ENCODE peak calls at places on chromosomes 5 and 9, in eight cellular contexts. One of them, this sample, is unnamed.

GRCh38 chr9:82024931-82025330 is 36.4 kb downstream of the SPATA31D1 start:
- DNase-seq in sigmoid colon: no peak
- DNase-seq in lung: no peak
- DNase-seq in Caco-2: no peak
- DNase-seq in fibroblast of lung: peak; percentile 68
- DNase-seq in upper lobe of left lung: no peak
- DNase-seq in esophagus squamous epithelium: no peak
- DNase-seq in HCT116: no peak
- DNase-seq in this sample: no peak

GRCh38 chr5:124343451-124343867 is 403.0 kb downstream of the ZNF608 start:
- DNase-seq in sigmoid colon: no peak
- DNase-seq in lung: no peak
- DNase-seq in Caco-2: no peak
- DNase-seq in fibroblast of lung: peak; percentile 99
- DNase-seq in upper lobe of left lung: no peak
- DNase-seq in esophagus squamous epithelium: no peak
- DNase-seq in HCT116: no peak
- DNase-seq in this sample: no peak

GRCh38 chr5:6594066-6594465 is 38.8 kb downstream of the NSUN2 start:
- DNase-seq in sigmoid colon: no peak
- DNase-seq in lung: no peak
- DNase-seq in Caco-2: no peak
- DNase-seq in fibroblast of lung: no peak
- DNase-seq in upper lobe of left lung: no peak
- DNase-seq in esophagus squamous epithelium: no peak
- DNase-seq in HCT116: no peak
- DNase-seq in this sample: no peak

GRCh38 chr5:74167206-74167929 is 473.2 kb downstream of the ENC1 start:
- DNase-seq in sigmoid colon: no peak
- DNase-seq in lung: no peak
- DNase-seq in Caco-2: no peak
- DNase-seq in fibroblast of lung: peak; percentile 95
- DNase-seq in upper lobe of left lung: no peak
- DNase-seq in esophagus squamous epithelium: no peak
- DNase-seq in HCT116: no peak
- DNase-seq in this sample: no peak

GRCh38 chr5:168852329-168852728 is 273.2 kb upstream of the PANK3 start:
- DNase-seq in sigmoid colon: no peak
- DNase-seq in lung: no peak
- DNase-seq in Caco-2: no peak
- DNase-seq in fibroblast of lung: no peak
- DNase-seq in upper lobe of left lung: no peak
- DNase-seq in esophagus squamous epithelium: no peak
- DNase-seq in HCT116: no peak
- DNase-seq in this sample: no peak

GRCh38 chr5:19853616-19854240 is 134.3 kb downstream of the CDH18 start:
- DNase-seq in sigmoid colon: no peak
- DNase-seq in lung: no peak
- DNase-seq in Caco-2: no peak
- DNase-seq in fibroblast of lung: peak; percentile 94
- DNase-seq in upper lobe of left lung: no peak
- DNase-seq in esophagus squamous epithelium: no peak
- DNase-seq in HCT116: no peak
- DNase-seq in this sample: no peak

GRCh38 chr9:128494108-128494742 is 10.3 kb upstream of the GLE1 start:
- DNase-seq in sigmoid colon: peak; percentile 74
- DNase-seq in lung: peak; percentile 40
- DNase-seq in Caco-2: no peak
- DNase-seq in fibroblast of lung: no peak
- DNase-seq in upper lobe of left lung: no peak
- DNase-seq in esophagus squamous epithelium: no peak
- DNase-seq in HCT116: no peak
- DNase-seq in this sample: no peak

GRCh38 chr5:80406980-80407734 is 707 bp upstream of the ZFYVE16 start:
- DNase-seq in sigmoid colon: peak; percentile 75
- DNase-seq in lung: no peak
- DNase-seq in Caco-2: peak; percentile 15
- DNase-seq in fibroblast of lung: no peak
- DNase-seq in upper lobe of left lung: peak; percentile 46
- DNase-seq in esophagus squamous epithelium: no peak
- DNase-seq in HCT116: no peak
- DNase-seq in this sample: no peak

GRCh38 chr5:74575741-74576538 is 64.6 kb downstream of the ENC1 start:
- DNase-seq in sigmoid colon: no peak
- DNase-seq in lung: no peak
- DNase-seq in Caco-2: no peak
- DNase-seq in fibroblast of lung: peak; percentile 94
- DNase-seq in upper lobe of left lung: no peak
- DNase-seq in esophagus squamous epithelium: no peak
- DNase-seq in HCT116: no peak
- DNase-seq in this sample: peak; percentile 17

GRCh38 chr5:165630211-165630866 is 2124.9 kb downstream of the MAT2B start:
- DNase-seq in sigmoid colon: peak; percentile 64
- DNase-seq in lung: no peak
- DNase-seq in Caco-2: peak; percentile 63
- DNase-seq in fibroblast of lung: peak; percentile 53
- DNase-seq in upper lobe of left lung: no peak
- DNase-seq in esophagus squamous epithelium: no peak
- DNase-seq in HCT116: no peak
- DNase-seq in this sample: peak; percentile 31

GRCh38 chr5:13976867-13977479 is 32.5 kb upstream of the DNAH5 start:
- DNase-seq in sigmoid colon: no peak
- DNase-seq in lung: no peak
- DNase-seq in Caco-2: peak; percentile 48
- DNase-seq in fibroblast of lung: peak; percentile 60
- DNase-seq in upper lobe of left lung: no peak
- DNase-seq in esophagus squamous epithelium: no peak
- DNase-seq in HCT116: peak; percentile 26
- DNase-seq in this sample: peak; percentile 62

GRCh38 chr5:143979044-143979690 is 167.2 kb downstream of the HMHB1 start:
- DNase-seq in sigmoid colon: no peak
- DNase-seq in lung: no peak
- DNase-seq in Caco-2: no peak
- DNase-seq in fibroblast of lung: peak; percentile 5
- DNase-seq in upper lobe of left lung: no peak
- DNase-seq in esophagus squamous epithelium: no peak
- DNase-seq in HCT116: no peak
- DNase-seq in this sample: no peak

GRCh38 chr5:148733601-148734438 is 79.5 kb upstream of the HTR4 start:
- DNase-seq in sigmoid colon: peak; percentile 87
- DNase-seq in lung: peak; percentile 85
- DNase-seq in Caco-2: peak; percentile 73
- DNase-seq in fibroblast of lung: peak; percentile 74
- DNase-seq in upper lobe of left lung: no peak
- DNase-seq in esophagus squamous epithelium: peak; percentile 17
- DNase-seq in HCT116: peak; percentile 78
- DNase-seq in this sample: peak; percentile 63

GRCh38 chr9:135683401-135684034 is 15.8 kb downstream of the SOHLH1 start:
- DNase-seq in sigmoid colon: no peak
- DNase-seq in lung: no peak
- DNase-seq in Caco-2: no peak
- DNase-seq in fibroblast of lung: no peak
- DNase-seq in upper lobe of left lung: peak; percentile 45
- DNase-seq in esophagus squamous epithelium: no peak
- DNase-seq in HCT116: no peak
- DNase-seq in this sample: no peak

GRCh38 chr9:134386951-134387831 is 60.9 kb downstream of the RXRA start:
- DNase-seq in sigmoid colon: peak; percentile 95
- DNase-seq in lung: no peak
- DNase-seq in Caco-2: no peak
- DNase-seq in fibroblast of lung: no peak
- DNase-seq in upper lobe of left lung: no peak
- DNase-seq in esophagus squamous epithelium: no peak
- DNase-seq in HCT116: no peak
- DNase-seq in this sample: no peak

GRCh38 chr9:100575765-100576368 is 2.0 kb upstream of the CAVIN4 start:
- DNase-seq in sigmoid colon: no peak
- DNase-seq in lung: no peak
- DNase-seq in Caco-2: no peak
- DNase-seq in fibroblast of lung: peak; percentile 93
- DNase-seq in upper lobe of left lung: no peak
- DNase-seq in esophagus squamous epithelium: no peak
- DNase-seq in HCT116: no peak
- DNase-seq in this sample: peak; percentile 51

GRCh38 chr5:112711436-112711835 is 26.2 kb upstream of the APC start:
- DNase-seq in sigmoid colon: no peak
- DNase-seq in lung: no peak
- DNase-seq in Caco-2: no peak
- DNase-seq in fibroblast of lung: no peak
- DNase-seq in upper lobe of left lung: no peak
- DNase-seq in esophagus squamous epithelium: no peak
- DNase-seq in HCT116: no peak
- DNase-seq in this sample: no peak

DNA sequence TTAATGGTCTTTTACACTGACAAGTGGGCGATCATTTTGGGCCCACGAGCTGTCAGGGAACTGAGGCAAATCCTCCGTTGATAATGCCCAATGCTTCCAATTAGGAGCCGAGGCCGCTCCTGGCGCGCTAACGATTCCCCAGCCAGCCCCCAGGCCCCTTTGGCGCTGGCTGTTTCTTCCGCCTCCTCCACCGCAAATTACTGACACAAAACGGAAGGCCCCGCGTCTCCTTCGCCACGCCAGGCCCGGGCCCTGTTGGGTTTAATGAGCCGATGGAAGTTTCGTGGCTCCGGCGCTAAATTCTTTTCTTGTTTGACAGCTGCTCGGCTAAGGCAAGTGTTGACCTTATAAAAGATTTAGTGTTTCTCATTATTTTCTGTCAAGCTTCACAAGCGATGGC is 25.7 kb upstream of the BARHL1 start:
- DNase-seq in sigmoid colon: no peak
- DNase-seq in lung: no peak
- DNase-seq in Caco-2: no peak
- DNase-seq in fibroblast of lung: no peak
- DNase-seq in upper lobe of left lung: no peak
- DNase-seq in esophagus squamous epithelium: no peak
- DNase-seq in HCT116: no peak
- DNase-seq in this sample: no peak
- H3K27me3 ChIP-seq in sigmoid colon: no peaks in the 10 kb centered on the region
- H3K27me3 ChIP-seq in lung: peaks cover 4% of the 10 kb centered on the region
- H3K27me3 ChIP-seq in Caco-2: no peaks in the 10 kb centered on the region
- H3K27me3 ChIP-seq in fibroblast of lung: peaks cover 7% of the 10 kb centered on the region
- H3K27me3 ChIP-seq in upper lobe of left lung: no peaks in the 10 kb centered on the region
- H3K27me3 ChIP-seq in esophagus squamous epithelium: no peaks in the 10 kb centered on the region
- H3K27me3 ChIP-seq in HCT116: no peaks in the 10 kb centered on the region
- H3K27me3 ChIP-seq in this sample: peaks cover 100% of the 10 kb centered on the region

DNA sequence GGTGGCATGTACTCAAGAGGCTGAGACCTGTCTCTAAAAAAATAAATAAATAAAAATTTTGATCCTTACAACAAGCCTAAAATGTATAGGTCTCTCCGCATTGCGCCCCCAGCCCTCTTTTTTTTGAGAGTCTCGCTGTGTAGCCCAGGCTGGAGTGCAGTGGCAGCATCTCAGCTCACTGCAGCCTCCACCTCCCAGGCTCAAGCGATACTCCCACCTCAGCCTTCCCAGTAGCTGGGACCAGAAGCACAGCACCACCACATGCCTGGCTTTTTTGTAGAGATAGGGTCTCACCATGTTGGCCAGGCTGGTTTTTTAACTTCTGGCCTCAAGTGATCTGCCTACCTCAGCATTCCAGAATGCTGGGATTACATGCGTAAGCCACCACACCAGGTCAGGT is 2.2 kb upstream of the GARIN3 start:
- DNase-seq in sigmoid colon: no peak
- DNase-seq in lung: no peak
- DNase-seq in Caco-2: no peak
- DNase-seq in fibroblast of lung: no peak
- DNase-seq in upper lobe of left lung: no peak
- DNase-seq in esophagus squamous epithelium: no peak
- DNase-seq in HCT116: no peak
- DNase-seq in this sample: no peak
- H3K27me3 ChIP-seq in sigmoid colon: no peaks in the 10 kb centered on the region
- H3K27me3 ChIP-seq in lung: no peaks in the 10 kb centered on the region
- H3K27me3 ChIP-seq in Caco-2: no peaks in the 10 kb centered on the region
- H3K27me3 ChIP-seq in fibroblast of lung: no peaks in the 10 kb centered on the region
- H3K27me3 ChIP-seq in upper lobe of left lung: no peaks in the 10 kb centered on the region
- H3K27me3 ChIP-seq in esophagus squamous epithelium: no peaks in the 10 kb centered on the region
- H3K27me3 ChIP-seq in HCT116: peaks cover 25% of the 10 kb centered on the region
- H3K27me3 ChIP-seq in this sample: peaks cover 85% of the 10 kb centered on the region

GRCh38 chr9:97982191-97982718 is 886 bp upstream of the ANP32B start:
- DNase-seq in sigmoid colon: no peak
- DNase-seq in lung: no peak
- DNase-seq in Caco-2: no peak
- DNase-seq in fibroblast of lung: no peak
- DNase-seq in upper lobe of left lung: no peak
- DNase-seq in esophagus squamous epithelium: no peak
- DNase-seq in HCT116: no peak
- DNase-seq in this sample: no peak

GRCh38 chr9:97980479-97980803 is 2.7 kb upstream of the ANP32B start:
- DNase-seq in sigmoid colon: peak; percentile 83
- DNase-seq in lung: no peak
- DNase-seq in Caco-2: no peak
- DNase-seq in fibroblast of lung: no peak
- DNase-seq in upper lobe of left lung: no peak
- DNase-seq in esophagus squamous epithelium: no peak
- DNase-seq in HCT116: no peak
- DNase-seq in this sample: no peak

GRCh38 chr9:97979778-97980478 is 3.2 kb upstream of the ANP32B start:
- DNase-seq in sigmoid colon: no peak
- DNase-seq in lung: no peak
- DNase-seq in Caco-2: no peak
- DNase-seq in fibroblast of lung: no peak
- DNase-seq in upper lobe of left lung: no peak
- DNase-seq in esophagus squamous epithelium: no peak
- DNase-seq in HCT116: no peak
- DNase-seq in this sample: no peak

GRCh38 chr9:97981828-97982164 is 1.3 kb upstream of the ANP32B start:
- DNase-seq in sigmoid colon: no peak
- DNase-seq in lung: no peak
- DNase-seq in Caco-2: no peak
- DNase-seq in fibroblast of lung: no peak
- DNase-seq in upper lobe of left lung: no peak
- DNase-seq in esophagus squamous epithelium: no peak
- DNase-seq in HCT116: no peak
- DNase-seq in this sample: no peak

GRCh38 chr9:97980918-97981827 is 2.0 kb upstream of the ANP32B start:
- DNase-seq in sigmoid colon: peak; percentile 81
- DNase-seq in lung: no peak
- DNase-seq in Caco-2: no peak
- DNase-seq in fibroblast of lung: no peak
- DNase-seq in upper lobe of left lung: no peak
- DNase-seq in esophagus squamous epithelium: no peak
- DNase-seq in HCT116: no peak
- DNase-seq in this sample: no peak
- H3K27me3 ChIP-seq in sigmoid colon: no peaks in the 10 kb centered on the region
- H3K27me3 ChIP-seq in lung: no peaks in the 10 kb centered on the region
- H3K27me3 ChIP-seq in Caco-2: no peaks in the 10 kb centered on the region
- H3K27me3 ChIP-seq in fibroblast of lung: no peaks in the 10 kb centered on the region
- H3K27me3 ChIP-seq in upper lobe of left lung: no peaks in the 10 kb centered on the region
- H3K27me3 ChIP-seq in esophagus squamous epithelium: no peaks in the 10 kb centered on the region
- H3K27me3 ChIP-seq in HCT116: no peaks in the 10 kb centered on the region
- H3K27me3 ChIP-seq in this sample: no peaks in the 10 kb centered on the region

DNA sequence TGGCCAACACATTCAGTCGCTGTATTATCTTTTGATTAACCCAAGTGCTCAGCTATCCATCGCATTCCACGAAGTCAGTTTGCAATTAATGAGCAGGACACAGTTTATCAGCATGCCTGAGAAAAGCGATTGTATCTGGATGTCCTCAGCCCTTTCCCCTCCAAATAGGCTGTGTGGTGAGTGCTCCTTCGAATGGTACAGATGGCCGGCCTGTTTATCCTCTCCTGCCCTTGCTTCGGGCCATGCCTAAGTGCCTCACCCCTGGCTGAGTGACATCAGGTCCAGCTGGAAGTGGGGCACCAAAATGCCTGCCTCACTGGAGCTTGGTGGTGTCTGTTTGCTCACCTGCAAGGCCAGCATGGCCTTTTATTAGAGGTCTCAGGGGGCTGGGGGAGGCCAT is 317.3 kb downstream of the GADD45G start:
- DNase-seq in sigmoid colon: no peak
- DNase-seq in lung: no peak
- DNase-seq in Caco-2: no peak
- DNase-seq in fibroblast of lung: no peak
- DNase-seq in upper lobe of left lung: no peak
- DNase-seq in esophagus squamous epithelium: no peak
- DNase-seq in HCT116: no peak
- DNase-seq in this sample: no peak
- H3K27me3 ChIP-seq in sigmoid colon: no peaks in the 10 kb centered on the region
- H3K27me3 ChIP-seq in lung: no peaks in the 10 kb centered on the region
- H3K27me3 ChIP-seq in Caco-2: no peaks in the 10 kb centered on the region
- H3K27me3 ChIP-seq in fibroblast of lung: peaks cover under 1% of the 10 kb centered on the region
- H3K27me3 ChIP-seq in upper lobe of left lung: no peaks in the 10 kb centered on the region
- H3K27me3 ChIP-seq in esophagus squamous epithelium: no peaks in the 10 kb centered on the region
- H3K27me3 ChIP-seq in HCT116: peaks cover 36% of the 10 kb centered on the region
- H3K27me3 ChIP-seq in this sample: peaks cover 80% of the 10 kb centered on the region